ENCODE peak calls at places on chromosomes 2 and 18, in six cellular contexts. A is breast epithelium; V is CD4-positive, alpha-beta T cell; K is neural progenitor cell; E is activated CD8-positive, alpha-beta T cell treated with anti-CD3 and anti-CD28 coated beads for 36 hours; I is GM13976. L is an unnamed sample.

GRCh38 chr2:223800908-223801307 is 36.5 kb downstream of the AP1S3 start:
- DNase-seq in A (no peak), V (no peak), K (no peak), E (no peak), I (peak), L (no peak)

GRCh38 chr2:1591978-1592907 is 152.1 kb downstream of the PXDN start:
- DNase-seq in A (no peak), V (no peak), K (peak), E (no peak), I (no peak), L (peak)

GRCh38 chr2:44768438-44769236 is 172.9 kb upstream of the SIX3 start:
- DNase-seq in A (no peak), V (no peak), K (peak), E (no peak), I (no peak), L (no peak)

GRCh38 chr2:44291281-44292248 is 16.3 kb downstream of the SLC3A1 start:
- DNase-seq in A (peak), V (no peak), K (peak), E (peak), I (no peak), L (peak)

GRCh38 chr2:121335294-121336290 is 50.6 kb upstream of the TFCP2L1 start:
- DNase-seq in A (no peak), V (no peak), K (no peak), E (no peak), I (no peak), L (no peak)

GRCh38 chr2:128363991-128364390 is 45.3 kb upstream of the HS6ST1 start:
- DNase-seq in A (no peak), V (no peak), K (no peak), E (no peak), I (no peak), L (no peak)

GRCh38 chr18:31490387-31490786 is 7.6 kb upstream of the DSG2 start:
- DNase-seq in A (no peak), V (no peak), K (no peak), E (peak), I (peak), L (peak)

GRCh38 chr2:59774821-59775463 is 778.5 kb downstream of the BCL11A start:
- DNase-seq in A (no peak), V (no peak), K (no peak), E (no peak), I (no peak), L (no peak)

GRCh38 chr2:8389373-8390108 is 292.3 kb upstream of the ID2 start:
- DNase-seq in A (no peak), V (no peak), K (no peak), E (no peak), I (no peak), L (peak)

GRCh38 chr2:102843759-102844443 is 82.1 kb downstream of the TMEM182 start:
- DNase-seq in A (no peak), V (no peak), K (no peak), E (no peak), I (no peak), L (no peak)

DNA sequence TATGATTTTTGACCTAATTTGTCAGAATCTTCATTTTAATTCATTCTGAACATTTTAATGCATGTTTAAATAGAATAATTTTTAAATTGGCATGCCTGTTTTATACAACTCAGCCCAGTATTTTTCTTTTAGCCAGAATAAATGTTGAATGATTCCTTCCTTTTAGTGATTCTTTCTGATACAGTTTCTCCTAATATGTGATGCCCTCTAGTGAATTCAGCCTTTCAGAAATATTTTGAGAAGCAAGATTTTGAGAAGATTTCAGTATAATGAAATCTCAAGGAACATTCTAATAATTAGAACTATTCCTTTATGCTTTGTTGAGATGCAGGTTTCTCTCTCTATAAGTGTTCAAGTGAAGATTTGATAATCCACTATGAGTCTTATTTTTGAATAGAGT is 28.5 kb downstream of the LCLAT1 start:
- DNase-seq in A (no peak), V (no peak), K (no peak), E (no peak), I (no peak), L (no peak)
- TF ChIP-seq CTCF in A (no peak), V (peak), K (no peak), E (peak), I (no peak), L (no peak)

GRCh38 chr2:23545811-23546210 is 160.8 kb downstream of the KLHL29 start:
- DNase-seq in A (no peak), V (no peak), K (no peak), E (no peak), I (no peak), L (no peak)

GRCh38 chr2:23549051-23549450 is 164.1 kb downstream of the KLHL29 start:
- DNase-seq in A (no peak), V (no peak), K (no peak), E (no peak), I (no peak), L (no peak)

GRCh38 chr2:23548143-23548769 is 163.3 kb downstream of the KLHL29 start:
- DNase-seq in A (no peak), V (no peak), K (no peak), E (no peak), I (no peak), L (no peak)

GRCh38 chr2:23546913-23547312 is 161.9 kb downstream of the KLHL29 start:
- DNase-seq in A (no peak), V (no peak), K (no peak), E (no peak), I (no peak), L (no peak)

DNA sequence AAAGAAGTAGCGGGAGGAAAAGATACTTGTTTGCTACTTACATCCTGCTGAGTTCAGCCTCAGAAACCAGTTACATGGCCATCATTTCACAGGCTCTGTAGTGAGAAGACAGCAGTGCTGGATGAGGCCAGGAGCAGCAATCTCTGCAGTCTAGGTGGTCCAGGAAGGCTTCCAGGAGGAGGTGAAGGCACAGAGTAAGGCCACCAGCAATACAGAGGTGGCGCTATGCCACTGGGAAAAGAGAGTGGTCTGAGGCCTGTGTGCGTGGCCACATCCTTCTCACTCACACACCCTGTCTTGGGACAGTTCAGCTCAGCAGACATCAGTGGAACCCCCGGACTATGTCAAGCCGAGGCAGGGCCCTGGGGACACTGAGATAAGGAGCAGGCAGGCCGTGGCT is 162.7 kb downstream of the KLHL29 start:
- DNase-seq in A (no peak), V (no peak), K (no peak), E (no peak), I (no peak), L (no peak)
- TF ChIP-seq CTCF in A (no peak), V (no peak), K (no peak), E (no peak), I (no peak), L (no peak)

GRCh38 chr18:36828630-36829361 is at the start of the genes KIAA1328 and TPGS2:
- DNase-seq in A (peak), V (peak), K (peak), E (peak), I (peak), L (peak)
- TF ChIP-seq CTCF in A (no peak), V (peak), K (peak), E (peak), I (peak), L (peak)

GRCh38 chr2:3379647-3380534 is at the start of gene TRAPPC12:
- DNase-seq in A (peak), V (peak), K (peak), E (peak), I (peak), L (peak)
- TF ChIP-seq CTCF in A (no peak), V (peak), K (peak), E (no peak), I (peak), L (peak)

GRCh38 chr2:221562226-221562625 is 9.9 kb downstream of the EPHA4 start:
- DNase-seq in A (no peak), V (no peak), K (no peak), E (no peak), I (no peak), L (no peak)
- TF ChIP-seq CTCF in A (no peak), V (no peak), K (no peak), E (no peak), I (no peak), L (no peak)

GRCh38 chr2:65671670-65672069 is 239.3 kb upstream of the SPRED2 start:
- DNase-seq in A (no peak), V (no peak), K (no peak), E (no peak), I (no peak), L (no peak)
- TF ChIP-seq CTCF in A (no peak), V (no peak), K (no peak), E (no peak), I (no peak), L (no peak)

GRCh38 chr2:109586687-109587086 is 27.1 kb downstream of the SEPTIN10 start:
- DNase-seq in A (no peak), V (no peak), K (no peak), E (no peak), I (no peak), L (no peak)

GRCh38 chr2:109582928-109583895 is 30.6 kb downstream of the SEPTIN10 start:
- DNase-seq in A (no peak), V (no peak), K (no peak), E (no peak), I (no peak), L (no peak)
- TF ChIP-seq CTCF in A (no peak), V (no peak), K (no peak), E (no peak), I (no peak), L (no peak)

DNA sequence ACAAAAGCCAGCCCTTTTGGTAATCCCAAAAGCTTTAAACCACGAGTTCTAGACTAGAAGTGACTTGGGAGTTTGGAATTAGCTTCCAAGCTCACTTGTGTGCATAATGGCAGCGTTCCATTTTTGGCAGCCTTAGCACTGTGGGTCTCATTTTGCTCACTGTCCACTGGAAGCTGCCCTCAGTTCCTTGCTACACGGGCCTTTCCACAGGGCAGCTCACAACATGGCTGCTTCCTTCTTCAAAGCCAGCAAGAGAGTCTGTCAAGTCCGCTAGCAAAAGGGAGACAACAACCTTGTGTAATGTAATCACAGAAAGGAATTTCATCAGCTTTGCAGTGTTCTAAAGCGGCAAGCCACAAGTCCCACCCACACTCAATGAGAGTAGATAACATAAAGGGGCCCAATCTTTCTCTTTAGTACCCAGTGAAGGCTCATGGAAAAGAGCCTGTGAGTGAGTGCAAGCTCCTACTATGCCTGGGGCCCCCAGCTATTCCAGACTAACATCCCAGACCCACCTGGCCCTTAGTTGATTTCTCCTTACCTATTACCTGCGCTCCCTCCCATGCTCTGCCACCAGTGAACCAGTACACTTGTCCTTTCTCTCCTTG is 239.7 kb upstream of the FBXO11 start:
- DNase-seq in A (no peak), V (no peak), K (no peak), E (peak), I (no peak), L (no peak)
- TF ChIP-seq CTCF in A (no peak), V (no peak), K (no peak), E (no peak), I (no peak), L (no peak)

GRCh38 chr2:28377984-28378678 is 14.5 kb upstream of the FOSL2 start:
- DNase-seq in A (peak), V (no peak), K (peak), E (no peak), I (no peak), L (peak)
- TF ChIP-seq CTCF in A (no peak), V (no peak), K (no peak), E (no peak), I (no peak), L (no peak)

DNA sequence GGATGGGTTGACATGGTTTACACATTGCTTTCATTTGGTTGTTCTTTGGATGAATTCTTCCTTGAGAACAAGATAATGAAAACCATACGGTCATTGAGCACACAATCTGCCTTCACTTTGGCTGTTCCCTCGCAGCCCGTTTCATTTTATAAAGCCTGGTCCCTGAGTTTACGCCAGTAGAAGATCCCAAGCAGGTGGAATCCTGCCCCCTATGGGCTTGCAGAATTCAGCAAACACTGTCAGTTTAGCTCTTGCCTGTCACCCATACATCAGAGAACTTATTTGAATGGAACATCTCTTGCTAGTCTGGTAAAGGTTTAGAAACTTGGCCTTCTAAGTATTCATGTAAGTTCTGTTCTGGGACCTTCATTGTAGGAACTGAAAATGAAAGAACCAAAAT is 666.4 kb upstream of the ZEB2 start:
- DNase-seq in A (no peak), V (no peak), K (peak), E (no peak), I (peak), L (no peak)
- TF ChIP-seq CTCF in A (no peak), V (no peak), K (peak), E (no peak), I (no peak), L (no peak)